ENCODE peak calls at places on chromosome 22, in six cellular contexts. One of them, this sample, is unnamed.

GRCh38 chr22:44572414-44573207 is 74.6 kb upstream of the RTL6 start:
- DNase-seq in cardiac muscle cell: no peak
- DNase-seq in gastrocnemius medialis: no peak
- DNase-seq in stomach: peak; percentile 20
- DNase-seq in endothelial cell of umbilical vein: no peak
- DNase-seq in endodermal cell: no peak
- DNase-seq in this sample: peak; percentile 29

GRCh38 chr22:46108564-46109473 is 41.5 kb upstream of the PPARA start:
- DNase-seq in cardiac muscle cell: peak; percentile 62
- DNase-seq in gastrocnemius medialis: peak; percentile 66
- DNase-seq in stomach: peak; percentile 79
- DNase-seq in endothelial cell of umbilical vein: peak; percentile 20
- DNase-seq in endodermal cell: peak; percentile 84
- DNase-seq in this sample: no peak

GRCh38 chr22:46043816-46044717 is 67.1 kb upstream of the WNT7B start:
- DNase-seq in cardiac muscle cell: no peak
- DNase-seq in gastrocnemius medialis: peak; percentile 51
- DNase-seq in stomach: peak; percentile 54
- DNase-seq in endothelial cell of umbilical vein: peak; percentile 37
- DNase-seq in endodermal cell: peak; percentile 69
- DNase-seq in this sample: no peak

GRCh38 chr22:47091241-47091691 is 328.8 kb downstream of the TBC1D22A start:
- DNase-seq in cardiac muscle cell: no peak
- DNase-seq in gastrocnemius medialis: no peak
- DNase-seq in stomach: no peak
- DNase-seq in endothelial cell of umbilical vein: no peak
- DNase-seq in endodermal cell: no peak
- DNase-seq in this sample: no peak

GRCh38 chr22:31346733-31347250 is 646 bp upstream of the PATZ1 start:
- DNase-seq in cardiac muscle cell: peak; percentile 72
- DNase-seq in gastrocnemius medialis: no peak
- DNase-seq in stomach: peak; percentile 63
- DNase-seq in endothelial cell of umbilical vein: peak; percentile 51
- DNase-seq in endodermal cell: no peak
- DNase-seq in this sample: peak; percentile 79

GRCh38 chr22:50537765-50538164 is 7.9 kb upstream of the KLHDC7B start:
- DNase-seq in cardiac muscle cell: no peak
- DNase-seq in gastrocnemius medialis: no peak
- DNase-seq in stomach: no peak
- DNase-seq in endothelial cell of umbilical vein: no peak
- DNase-seq in endodermal cell: no peak
- DNase-seq in this sample: no peak

GRCh38 chr22:24694971-24695928 is 79.3 kb downstream of the PIWIL3 start:
- DNase-seq in cardiac muscle cell: no peak
- DNase-seq in gastrocnemius medialis: no peak
- DNase-seq in stomach: no peak
- DNase-seq in endothelial cell of umbilical vein: no peak
- DNase-seq in endodermal cell: peak; percentile 63
- DNase-seq in this sample: peak; percentile 84

GRCh38 chr22:45638834-45639746 is 32.5 kb upstream of the ATXN10 start:
- DNase-seq in cardiac muscle cell: no peak
- DNase-seq in gastrocnemius medialis: peak; percentile 41
- DNase-seq in stomach: peak; percentile 59
- DNase-seq in endothelial cell of umbilical vein: peak; percentile 26
- DNase-seq in endodermal cell: no peak
- DNase-seq in this sample: peak; percentile 60

GRCh38 chr22:26939466-26939865 is 282.1 kb downstream of the MIAT start:
- DNase-seq in cardiac muscle cell: no peak
- DNase-seq in gastrocnemius medialis: no peak
- DNase-seq in stomach: no peak
- DNase-seq in endothelial cell of umbilical vein: no peak
- DNase-seq in endodermal cell: no peak
- DNase-seq in this sample: no peak

GRCh38 chr22:50732681-50733080 is 5.3 kb upstream of the ACR start:
- DNase-seq in cardiac muscle cell: no peak
- DNase-seq in gastrocnemius medialis: no peak
- DNase-seq in stomach: no peak
- DNase-seq in endothelial cell of umbilical vein: no peak
- DNase-seq in endodermal cell: no peak
- DNase-seq in this sample: no peak

GRCh38 chr22:32998373-32998772 is 59.8 kb downstream of the SYN3 start:
- DNase-seq in cardiac muscle cell: no peak
- DNase-seq in gastrocnemius medialis: no peak
- DNase-seq in stomach: no peak
- DNase-seq in endothelial cell of umbilical vein: no peak
- DNase-seq in endodermal cell: no peak
- DNase-seq in this sample: no peak

GRCh38 chr22:35721954-35722353 is 4.3 kb downstream of the APOL5 start:
- DNase-seq in cardiac muscle cell: no peak
- DNase-seq in gastrocnemius medialis: no peak
- DNase-seq in stomach: no peak
- DNase-seq in endothelial cell of umbilical vein: no peak
- DNase-seq in endodermal cell: no peak
- DNase-seq in this sample: no peak

GRCh38 chr22:31695423-31695822 is 33.4 kb upstream of the PISD start:
- DNase-seq in cardiac muscle cell: no peak
- DNase-seq in gastrocnemius medialis: no peak
- DNase-seq in stomach: no peak
- DNase-seq in endothelial cell of umbilical vein: no peak
- DNase-seq in endodermal cell: no peak
- DNase-seq in this sample: no peak

GRCh38 chr22:26479043-26479791 is 4.4 kb downstream of the HPS4 start:
- DNase-seq in cardiac muscle cell: no peak
- DNase-seq in gastrocnemius medialis: no peak
- DNase-seq in stomach: no peak
- DNase-seq in endothelial cell of umbilical vein: no peak
- DNase-seq in endodermal cell: no peak
- DNase-seq in this sample: no peak

GRCh38 chr22:26797910-26798309 is 140.5 kb downstream of the MIAT start:
- DNase-seq in cardiac muscle cell: no peak
- DNase-seq in gastrocnemius medialis: no peak
- DNase-seq in stomach: no peak
- DNase-seq in endothelial cell of umbilical vein: no peak
- DNase-seq in endodermal cell: peak; percentile 78
- DNase-seq in this sample: no peak

GRCh38 chr22:41910599-41911291 is 4.1 kb downstream of the SHISA8 start:
- DNase-seq in cardiac muscle cell: no peak
- DNase-seq in gastrocnemius medialis: peak; percentile 51
- DNase-seq in stomach: peak; percentile 61
- DNase-seq in endothelial cell of umbilical vein: no peak
- DNase-seq in endodermal cell: peak; percentile 64
- DNase-seq in this sample: no peak
- H3K27me3 ChIP-seq in cardiac muscle cell: peaks cover 74% of the 10 kb centered on the region
- H3K27me3 ChIP-seq in gastrocnemius medialis: peaks cover 46% of the 10 kb centered on the region
- H3K27me3 ChIP-seq in stomach: peaks cover 63% of the 10 kb centered on the region
- H3K27me3 ChIP-seq in endothelial cell of umbilical vein: peaks cover 37% of the 10 kb centered on the region
- H3K27me3 ChIP-seq in endodermal cell: peaks cover 73% of the 10 kb centered on the region
- H3K27me3 ChIP-seq in this sample: no peaks in the 10 kb centered on the region

DNA sequence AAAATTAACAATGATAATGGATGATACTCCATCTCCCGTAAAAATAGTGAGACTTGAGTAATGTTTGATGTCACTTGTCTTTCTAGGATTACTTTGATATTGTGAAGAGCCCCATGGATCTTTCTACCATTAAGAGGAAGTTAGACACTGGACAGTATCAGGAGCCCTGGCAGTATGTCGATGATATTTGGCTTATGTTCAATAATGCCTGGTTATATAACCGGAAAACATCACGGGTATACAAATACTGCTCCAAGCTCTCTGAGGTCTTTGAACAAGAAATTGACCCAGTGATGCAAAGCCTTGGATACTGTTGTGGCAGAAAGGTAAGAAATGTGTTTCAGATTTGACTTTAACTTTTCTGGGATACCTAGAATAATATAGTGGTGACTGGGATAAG is 48.0 kb upstream of the L3MBTL2 start:
- DNase-seq in cardiac muscle cell: no peak
- DNase-seq in gastrocnemius medialis: no peak
- DNase-seq in stomach: no peak
- DNase-seq in endothelial cell of umbilical vein: no peak
- DNase-seq in endodermal cell: no peak
- DNase-seq in this sample: no peak
- H3K4me1 ChIP-seq in cardiac muscle cell: no peaks in the 10 kb centered on the region
- H3K4me1 ChIP-seq in gastrocnemius medialis: no peaks in the 10 kb centered on the region
- H3K4me1 ChIP-seq in stomach: no peaks in the 10 kb centered on the region
- H3K4me1 ChIP-seq in endothelial cell of umbilical vein: no peaks in the 10 kb centered on the region
- H3K4me1 ChIP-seq in endodermal cell: no peaks in the 10 kb centered on the region
- H3K4me1 ChIP-seq in this sample: no peaks in the 10 kb centered on the region

GRCh38 chr22:39592104-39593060 is 21.8 kb downstream of the CACNA1I start:
- DNase-seq in cardiac muscle cell: no peak
- DNase-seq in gastrocnemius medialis: no peak
- DNase-seq in stomach: peak; percentile 40
- DNase-seq in endothelial cell of umbilical vein: peak; percentile 38
- DNase-seq in endodermal cell: peak; percentile 72
- DNase-seq in this sample: no peak
- H3K27me3 ChIP-seq in cardiac muscle cell: peaks cover 6% of the 10 kb centered on the region
- H3K27me3 ChIP-seq in gastrocnemius medialis: peaks cover 25% of the 10 kb centered on the region
- H3K27me3 ChIP-seq in stomach: peaks cover 3% of the 10 kb centered on the region
- H3K27me3 ChIP-seq in endothelial cell of umbilical vein: peaks cover 2% of the 10 kb centered on the region
- H3K27me3 ChIP-seq in endodermal cell: peaks cover 8% of the 10 kb centered on the region
- H3K27me3 ChIP-seq in this sample: no peaks in the 10 kb centered on the region

GRCh38 chr22:48431014-48431413 is 1396.7 kb downstream of the BRD1 start:
- DNase-seq in cardiac muscle cell: no peak
- DNase-seq in gastrocnemius medialis: no peak
- DNase-seq in stomach: no peak
- DNase-seq in endothelial cell of umbilical vein: no peak
- DNase-seq in endodermal cell: no peak
- DNase-seq in this sample: peak; percentile 40
- H3K4me1 ChIP-seq in cardiac muscle cell: no peaks in the 10 kb centered on the region
- H3K4me1 ChIP-seq in gastrocnemius medialis: no peaks in the 10 kb centered on the region
- H3K4me1 ChIP-seq in stomach: no peaks in the 10 kb centered on the region
- H3K4me1 ChIP-seq in endothelial cell of umbilical vein: no peaks in the 10 kb centered on the region
- H3K4me1 ChIP-seq in endodermal cell: peaks cover 6% of the 10 kb centered on the region
- H3K4me1 ChIP-seq in this sample: no peaks in the 10 kb centered on the region

GRCh38 chr22:37240941-37241320 is 3.1 kb downstream of the RAC2 start:
- DNase-seq in cardiac muscle cell: no peak
- DNase-seq in gastrocnemius medialis: no peak
- DNase-seq in stomach: no peak
- DNase-seq in endothelial cell of umbilical vein: no peak
- DNase-seq in endodermal cell: no peak
- DNase-seq in this sample: no peak
- H3K27me3 ChIP-seq in cardiac muscle cell: no peaks in the 10 kb centered on the region
- H3K27me3 ChIP-seq in gastrocnemius medialis: peaks cover 53% of the 10 kb centered on the region
- H3K27me3 ChIP-seq in stomach: peaks cover 11% of the 10 kb centered on the region
- H3K27me3 ChIP-seq in endothelial cell of umbilical vein: no peaks in the 10 kb centered on the region
- H3K27me3 ChIP-seq in endodermal cell: no peaks in the 10 kb centered on the region
- H3K27me3 ChIP-seq in this sample: peaks cover 5% of the 10 kb centered on the region

DNA sequence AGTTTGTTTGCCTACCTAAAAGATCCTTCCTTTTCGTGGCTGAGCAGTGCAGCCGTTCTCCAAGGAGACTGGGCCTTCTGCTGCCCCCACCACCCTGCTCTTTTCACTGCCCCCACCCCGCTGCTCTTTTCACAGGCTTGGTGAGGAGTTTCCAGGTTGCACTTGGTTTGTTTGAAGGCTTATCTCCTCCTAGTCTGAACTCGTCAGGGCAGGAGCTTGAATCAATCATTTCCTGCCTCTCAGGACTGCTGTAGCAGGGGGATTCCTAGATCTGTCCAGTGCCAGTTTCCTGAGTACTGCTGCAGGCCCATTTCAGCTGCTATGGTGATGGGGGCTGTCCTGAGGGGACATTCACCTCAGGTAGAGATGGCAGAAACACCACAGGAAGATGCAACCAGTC is 10.0 kb downstream of the MED15 start:
- DNase-seq in cardiac muscle cell: no peak
- DNase-seq in gastrocnemius medialis: no peak
- DNase-seq in stomach: no peak
- DNase-seq in endothelial cell of umbilical vein: peak; percentile 55
- DNase-seq in endodermal cell: no peak
- DNase-seq in this sample: no peak
- H3K4me1 ChIP-seq in cardiac muscle cell: peaks cover 13% of the 10 kb centered on the region
- H3K4me1 ChIP-seq in gastrocnemius medialis: peaks cover 14% of the 10 kb centered on the region
- H3K4me1 ChIP-seq in stomach: peaks cover 35% of the 10 kb centered on the region
- H3K4me1 ChIP-seq in endothelial cell of umbilical vein: peaks cover 36% of the 10 kb centered on the region
- H3K4me1 ChIP-seq in endodermal cell: no peaks in the 10 kb centered on the region
- H3K4me1 ChIP-seq in this sample: no peaks in the 10 kb centered on the region

DNA sequence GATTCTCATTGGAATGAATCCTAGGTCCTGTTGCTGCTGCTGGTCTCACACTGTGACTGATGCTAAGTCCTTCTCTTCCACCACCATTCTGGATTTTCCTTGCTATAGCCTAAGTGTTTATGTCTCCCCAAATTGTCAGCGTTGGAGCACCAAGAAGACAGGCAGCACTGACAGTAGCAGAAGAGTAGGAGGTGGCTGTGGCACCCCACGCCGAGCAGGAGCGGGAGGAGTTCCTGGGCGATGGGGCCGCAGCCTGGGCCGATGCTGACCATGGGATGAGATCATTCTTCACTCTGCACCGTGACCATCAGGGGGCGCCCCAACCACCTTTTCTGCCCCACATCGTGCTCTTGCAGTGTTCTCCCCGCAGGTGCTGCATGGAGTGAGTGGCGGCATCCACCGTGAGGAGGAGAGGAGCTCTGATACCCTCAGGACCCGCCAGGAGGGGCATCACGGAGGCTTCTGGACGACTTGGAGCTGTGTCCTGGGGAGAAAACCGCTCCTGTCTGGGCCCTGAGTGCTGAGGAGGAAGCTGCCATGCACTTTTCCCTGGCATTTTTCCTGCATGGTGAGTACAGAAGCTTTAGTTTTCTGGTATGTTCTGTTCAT is 57.0 kb downstream of the LRRC74B start:
- DNase-seq in cardiac muscle cell: peak; percentile 86
- DNase-seq in gastrocnemius medialis: peak; percentile 28
- DNase-seq in stomach: peak; percentile 68
- DNase-seq in endothelial cell of umbilical vein: peak; percentile 63
- DNase-seq in endodermal cell: peak; percentile 98
- DNase-seq in this sample: peak; percentile 43
- H3K27me3 ChIP-seq in cardiac muscle cell: no peaks in the 10 kb centered on the region
- H3K27me3 ChIP-seq in gastrocnemius medialis: peaks cover 6% of the 10 kb centered on the region
- H3K27me3 ChIP-seq in stomach: no peaks in the 10 kb centered on the region
- H3K27me3 ChIP-seq in endothelial cell of umbilical vein: peaks cover 5% of the 10 kb centered on the region
- H3K27me3 ChIP-seq in endodermal cell: no peaks in the 10 kb centered on the region
- H3K27me3 ChIP-seq in this sample: no peaks in the 10 kb centered on the region

DNA sequence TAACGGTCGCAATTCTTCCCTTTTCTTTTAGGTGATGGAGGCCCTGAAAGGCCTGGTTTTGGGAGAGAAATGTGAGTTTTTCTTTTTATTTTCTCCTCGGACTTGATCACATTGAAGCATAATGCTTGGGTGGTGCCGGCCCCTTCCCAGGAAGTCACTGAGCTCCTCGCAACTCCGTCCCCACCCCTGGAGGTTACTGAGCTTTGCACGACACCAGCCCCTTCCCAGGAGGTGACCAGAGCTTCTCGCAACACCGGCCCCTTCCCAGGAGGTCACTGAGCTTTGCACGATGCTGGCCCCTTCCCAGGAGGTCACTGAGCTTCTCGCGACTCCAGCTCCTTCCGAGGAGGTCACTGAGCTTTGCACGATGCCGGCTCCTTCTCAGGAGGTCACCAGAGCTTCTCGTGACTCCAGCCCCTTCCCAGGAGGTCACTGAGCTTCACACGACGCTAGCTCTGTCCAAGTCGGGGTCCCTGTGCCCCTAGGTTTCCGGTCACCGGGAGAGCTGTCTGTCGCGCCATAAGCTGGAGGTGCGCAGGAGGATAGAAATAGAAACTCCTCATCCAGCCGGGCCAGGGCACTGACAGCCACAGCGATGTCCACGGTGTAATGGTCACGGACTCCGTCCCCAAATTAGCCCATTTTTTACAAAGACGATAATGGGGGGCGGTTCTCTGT is 586.4 kb downstream of the BRD1 start:
- DNase-seq in cardiac muscle cell: no peak
- DNase-seq in gastrocnemius medialis: no peak
- DNase-seq in stomach: no peak
- DNase-seq in endothelial cell of umbilical vein: no peak
- DNase-seq in endodermal cell: no peak
- DNase-seq in this sample: no peak
- H3K4me1 ChIP-seq in cardiac muscle cell: no peaks in the 10 kb centered on the region
- H3K4me1 ChIP-seq in gastrocnemius medialis: no peaks in the 10 kb centered on the region
- H3K4me1 ChIP-seq in stomach: no peaks in the 10 kb centered on the region
- H3K4me1 ChIP-seq in endothelial cell of umbilical vein: no peaks in the 10 kb centered on the region
- H3K4me1 ChIP-seq in endodermal cell: peaks cover 4% of the 10 kb centered on the region
- H3K4me1 ChIP-seq in this sample: no peaks in the 10 kb centered on the region

This sample was measured in Peyer's patch.